ENCODE peak calls at places on chromosomes 5 and 9, in ten cellular contexts. B is GM06990; L is neural progenitor cell; O is CD8-positive, alpha-beta T cell; N is uterus; K is GM23248; W is kidney; X is GM23338; C is psoas muscle; H is mesenchymal stem cell. T is an unnamed sample.
A peak's percentile ranks its signal among the peaks of the same experiment; 100 is the strongest.

GRCh38 chr5:68447121-68447520 is 231.6 kb downstream of the PIK3R1 start:
- DNase-seq in B (no peak), L (no peak), O (no peak), N (no peak), K (no peak), W (no peak), X (no peak), C (no peak), H (no peak), T (no peak)

GRCh38 chr5:132237141-132237540 is 9.5 kb upstream of the P4HA2 start:
- DNase-seq in B (no peak), L (no peak), O (no peak), N (no peak), K (peak; percentile 49), W (no peak), X (no peak), C (no peak), H (peak; percentile 8), T (no peak)

GRCh38 chr5:3607541-3608147 is 12.0 kb downstream of the IRX1 start:
- DNase-seq in B (no peak), L (no peak), O (no peak), N (no peak), K (no peak), W (no peak), X (no peak), C (no peak), H (no peak), T (no peak)

GRCh38 chr9:68574150-68574549 is 33.5 kb upstream of the TMEM252 start:
- DNase-seq in B (no peak), L (no peak), O (no peak), N (no peak), K (no peak), W (no peak), X (no peak), C (no peak), H (no peak), T (no peak)

GRCh38 chr9:121246821-121247511 is 21.0 kb upstream of the GSN start:
- DNase-seq in B (no peak), L (no peak), O (no peak), N (peak; percentile 36), K (peak; percentile 95), W (no peak), X (no peak), C (peak; percentile 33), H (peak; percentile 65), T (no peak)

GRCh38 chr5:66440202-66440680 is 156.0 kb upstream of the MAST4 start:
- DNase-seq in B (peak; percentile 32), L (no peak), O (no peak), N (peak; percentile 62), K (peak; percentile 93), W (no peak), X (no peak), C (no peak), H (peak; percentile 37), T (no peak)

GRCh38 chr5:34022131-34022705 is 14.4 kb upstream of the AMACR start:
- DNase-seq in B (peak; percentile 9), L (no peak), O (no peak), N (no peak), K (peak; percentile 74), W (no peak), X (no peak), C (no peak), H (no peak), T (no peak)

GRCh38 chr5:143016777-143017374 is 246.7 kb downstream of the ARHGAP26 start:
- DNase-seq in B (no peak), L (peak; percentile 55), O (peak; percentile 47), N (no peak), K (peak; percentile 70), W (no peak), X (peak; percentile 72), C (no peak), H (peak; percentile 57), T (no peak)

GRCh38 chr5:153584131-153584530 is 93.7 kb downstream of the GRIA1 start:
- DNase-seq in B (no peak), L (no peak), O (no peak), N (no peak), K (no peak), W (no peak), X (no peak), C (no peak), H (no peak), T (no peak)

GRCh38 chr9:136623849-136624183 is 38.9 kb upstream of the EGFL7 start:
- DNase-seq in B (no peak), L (no peak), O (no peak), N (no peak), K (no peak), W (no peak), X (no peak), C (no peak), H (no peak), T (no peak)

GRCh38 chr9:131656356-131657030 is 83.4 kb downstream of the RAPGEF1 start:
- DNase-seq in B (peak; percentile 77), L (no peak), O (peak; percentile 87), N (no peak), K (no peak), W (peak; percentile 85), X (no peak), C (peak; percentile 67), H (no peak), T (no peak)

GRCh38 chr5:19240150-19240549 is 747.9 kb downstream of the CDH18 start:
- DNase-seq in B (no peak), L (no peak), O (no peak), N (no peak), K (peak; percentile 4), W (no peak), X (no peak), C (no peak), H (peak; percentile 63), T (no peak)

GRCh38 chr5:38115318-38115827 is 143.0 kb upstream of the EGFLAM start:
- DNase-seq in B (no peak), L (no peak), O (no peak), N (no peak), K (no peak), W (no peak), X (no peak), C (no peak), H (no peak), T (no peak)

GRCh38 chr9:92482336-92482735 is at the start of gene ASPN:
- DNase-seq in B (no peak), L (no peak), O (no peak), N (no peak), K (peak; percentile 77), W (no peak), X (no peak), C (no peak), H (no peak), T (no peak)
- H3K4me3 ChIP-seq in B (no peak within 1 kb of the TSS), L (no peak within 1 kb of the TSS), O (no peak within 1 kb of the TSS), N (peak within 1 kb of the TSS; percentile 19), K (peak within 1 kb of the TSS; percentile 33), W (no peak within 1 kb of the TSS), X (no peak within 1 kb of the TSS), C (peak within 1 kb of the TSS; percentile 39), H (no peak within 1 kb of the TSS), T (no peak within 1 kb of the TSS)

GRCh38 chr5:160466889-160467554 is 45.4 kb downstream of the PTTG1 start:
- DNase-seq in B (no peak), L (no peak), O (no peak), N (no peak), K (no peak), W (no peak), X (no peak), C (no peak), H (peak; percentile 3), T (no peak)
- H3K4me3 ChIP-seq in B (peak overlapping the region; percentile 94), L (no peak overlapping the region), O (peak overlapping the region; percentile 70), N (no peak overlapping the region), K (peak overlapping the region; percentile 63), W (peak overlapping the region; percentile 2), X (peak overlapping the region; percentile 16), C (peak overlapping the region; percentile 54), H (no peak overlapping the region), T (peak overlapping the region; percentile 30)

GRCh38 chr5:31774779-31775178 is 135.8 kb downstream of the PDZD2 start:
- DNase-seq in B (no peak), L (no peak), O (no peak), N (peak; percentile 48), K (no peak), W (no peak), X (no peak), C (no peak), H (no peak), T (no peak)

GRCh38 chr5:31771045-31771444 is 132.1 kb downstream of the PDZD2 start:
- DNase-seq in B (peak; percentile 19), L (no peak), O (no peak), N (no peak), K (no peak), W (no peak), X (no peak), C (no peak), H (no peak), T (no peak)

GRCh38 chr5:31770157-31770556 is 131.2 kb downstream of the PDZD2 start:
- DNase-seq in B (no peak), L (peak; percentile 25), O (no peak), N (no peak), K (no peak), W (no peak), X (peak; percentile 47), C (no peak), H (no peak), T (no peak)

GRCh38 chr5:31768784-31769183 is 129.9 kb downstream of the PDZD2 start:
- DNase-seq in B (no peak), L (no peak), O (no peak), N (no peak), K (no peak), W (no peak), X (peak; percentile 30), C (no peak), H (no peak), T (no peak)

GRCh38 chr5:31771500-31771899 is 132.6 kb downstream of the PDZD2 start:
- DNase-seq in B (no peak), L (no peak), O (no peak), N (no peak), K (no peak), W (no peak), X (no peak), C (no peak), H (no peak), T (no peak)
- H3K4me3 ChIP-seq in B (no peak overlapping the region), L (no peak overlapping the region), O (no peak overlapping the region), N (no peak overlapping the region), K (no peak overlapping the region), W (no peak overlapping the region), X (no peak overlapping the region), C (no peak overlapping the region), H (no peak overlapping the region), T (no peak overlapping the region)

GRCh38 chr9:97806721-97807120 is 46.3 kb upstream of the FOXE1 start:
- DNase-seq in B (no peak), L (no peak), O (no peak), N (no peak), K (no peak), W (no peak), X (no peak), C (no peak), H (no peak), T (no peak)
- H3K4me3 ChIP-seq in B (no peak overlapping the region), L (no peak overlapping the region), O (no peak overlapping the region), N (no peak overlapping the region), K (no peak overlapping the region), W (no peak overlapping the region), X (no peak overlapping the region), C (no peak overlapping the region), H (no peak overlapping the region), T (no peak overlapping the region)

GRCh38 chr5:139392324-139392677 is 2.6 kb upstream of the MZB1 start:
- DNase-seq in B (no peak), L (no peak), O (no peak), N (no peak), K (no peak), W (no peak), X (no peak), C (no peak), H (no peak), T (no peak)
- H3K4me3 ChIP-seq in B (peak overlapping the region; percentile 68), L (peak overlapping the region; percentile 46), O (peak overlapping the region; percentile 84), N (peak overlapping the region; percentile 35), K (peak overlapping the region; percentile 4), W (no peak overlapping the region), X (peak overlapping the region; percentile 81), C (peak overlapping the region; percentile 93), H (peak overlapping the region; percentile 41), T (peak overlapping the region; percentile 49)